ENCODE peak calls at places on chromosomes 1 and 21, in four cellular contexts. L, M, H and D are unnamed samples.

GRCh38 chr1:156742801-156743200 is 1.9 kb upstream of the MRPL24 start:
- DNase-seq in M (no peak), H (no peak), L (no peak), D (no peak)

GRCh38 chr1:47438321-47439150 is 692 bp downstream of the FOXD2 start:
- DNase-seq in M (no peak), L (peak; percentile 45), H (peak; percentile 33), D (no peak)

GRCh38 chr1:13523780-13524477 is 10.1 kb upstream of the LRRC38 start:
- DNase-seq in M (peak; percentile 24), L (no peak), H (no peak), D (no peak)

GRCh38 chr1:161730050-161730564 is 8.8 kb downstream of the FCRLB start:
- DNase-seq in M (no peak), H (peak; percentile 85), L (no peak), D (no peak)

GRCh38 chr1:94602312-94602711 is 60.8 kb upstream of the F3 start:
- DNase-seq in H (peak; percentile 71), M (no peak), L (no peak), D (no peak)

GRCh38 chr1:217048104-217048707 is 325.0 kb upstream of the ESRRG start:
- DNase-seq in L (peak; percentile 42), H (no peak), M (peak; percentile 82), D (no peak)

GRCh38 chr21:17391811-17392340 is 121.0 kb upstream of the CXADR start:
- DNase-seq in M (no peak), L (no peak), H (no peak), D (no peak)

GRCh38 chr1:68442822-68443556 is 6.8 kb downstream of the RPE65 start:
- DNase-seq in H (peak; percentile 87), L (peak; percentile 60), M (peak; percentile 73), D (no peak)

GRCh38 chr1:232974971-232975370 is 24.6 kb downstream of the NTPCR start:
- DNase-seq in M (no peak), H (peak; percentile 48), L (no peak), D (no peak)

GRCh38 chr1:42931108-42931539 is 27.5 kb downstream of the SLC2A1 start:
- DNase-seq in L (peak; percentile 67), M (peak; percentile 79), H (peak; percentile 50), D (no peak)

GRCh38 chr21:16573581-16573980 is 843.8 kb downstream of the USP25 start:
- DNase-seq in M (peak; percentile 47), H (peak; percentile 69), L (no peak), D (no peak)

GRCh38 chr1:197958861-197959260 is 41.7 kb downstream of the LHX9 start:
- DNase-seq in L (no peak), M (no peak), H (no peak), D (no peak)

GRCh38 chr1:223393275-223394214 is at the start of gene CCDC185:
- DNase-seq in L (no peak), M (no peak), H (peak; percentile 54), D (no peak)

GRCh38 chr1:55146781-55147180 is 68.4 kb downstream of the USP24 start:
- DNase-seq in M (no peak), H (peak; percentile 20), L (no peak), D (no peak)

GRCh38 chr1:55147504-55147903 is 67.7 kb downstream of the USP24 start:
- DNase-seq in L (no peak), H (no peak), M (no peak), D (no peak)

GRCh38 chr1:55154616-55155015 is 60.5 kb downstream of the USP24 start:
- DNase-seq in L (no peak), M (no peak), H (no peak), D (no peak)

GRCh38 chr1:55153031-55153430 is 62.1 kb downstream of the USP24 start:
- DNase-seq in H (no peak), L (peak; percentile 44), M (no peak), D (no peak)

DNA sequence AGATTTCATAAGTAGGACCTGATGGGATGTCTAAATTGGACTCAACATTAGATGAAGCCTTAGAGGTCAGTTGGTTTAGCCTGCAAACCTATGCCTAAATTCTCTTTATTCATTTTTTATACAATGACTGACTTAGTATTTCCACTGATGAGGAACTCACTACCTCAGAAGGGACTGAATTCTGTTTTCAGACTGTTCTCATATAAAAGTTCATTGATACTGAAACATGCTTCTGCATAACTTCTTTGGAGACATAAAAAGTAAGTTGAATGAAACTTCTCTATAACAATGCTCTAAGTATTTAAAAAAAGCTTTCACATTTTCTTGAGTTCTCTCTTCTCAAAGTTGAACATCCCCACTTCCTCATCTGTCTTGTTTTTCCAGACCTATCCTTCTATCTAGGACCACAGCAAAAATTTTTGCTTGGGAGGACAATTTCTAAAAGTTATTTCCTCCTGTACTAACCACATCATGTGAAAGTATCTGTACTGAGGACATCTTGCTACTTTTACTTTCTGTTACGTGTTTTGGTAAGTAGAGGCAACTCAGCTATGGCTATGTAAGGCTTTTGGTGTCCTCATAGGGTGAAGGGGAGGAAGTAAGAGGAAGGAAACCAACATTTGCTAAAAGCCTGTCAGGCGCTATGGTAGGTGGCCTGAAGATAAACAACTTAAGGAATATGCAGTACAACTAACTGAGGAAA is 64.1 kb downstream of the USP24 start:
- DNase-seq in L (no peak), M (no peak), H (no peak), D (no peak)
- H3K9ac ChIP-seq in L (no peak overlapping the region), M (no peak overlapping the region), H (no peak overlapping the region), D (no peak overlapping the region)

GRCh38 chr1:200982071-200982945 is 41.2 kb downstream of the KIF21B start:
- DNase-seq in H (peak; percentile 30), M (no peak), L (no peak), D (no peak)

GRCh38 chr1:200981278-200981677 is 42.2 kb downstream of the KIF21B start:
- DNase-seq in L (no peak), H (no peak), M (no peak), D (no peak)

GRCh38 chr1:200979574-200980451 is 43.7 kb downstream of the KIF21B start:
- DNase-seq in M (peak; percentile 76), L (peak; percentile 74), H (peak; percentile 15), D (no peak)

GRCh38 chr1:200980873-200981272 is 42.6 kb downstream of the KIF21B start:
- DNase-seq in H (no peak), M (no peak), L (no peak), D (no peak)

DNA sequence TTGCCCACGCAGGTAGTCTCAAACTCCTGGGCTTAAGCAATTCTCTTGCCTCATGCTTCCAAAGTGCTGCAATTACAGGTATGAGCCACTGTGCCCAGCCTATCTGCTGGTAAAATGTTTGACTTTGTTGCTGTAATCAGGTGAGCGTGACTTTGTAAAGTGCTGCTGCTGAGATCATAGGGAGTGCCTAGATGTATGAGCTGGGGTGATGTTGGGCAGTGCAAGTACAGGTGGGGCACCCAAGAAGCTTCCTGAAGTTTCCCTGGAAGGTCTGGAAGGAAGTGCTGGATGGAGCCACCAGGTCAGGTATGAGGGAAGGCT is 43.1 kb downstream of the KIF21B start:
- DNase-seq in M (no peak), H (no peak), L (no peak), D (no peak)
- H3K36me3 ChIP-seq in M (no peaks in the 10 kb centered on the region), H (no peaks in the 10 kb centered on the region), L (no peaks in the 10 kb centered on the region), D (no peaks in the 10 kb centered on the region)

DNA sequence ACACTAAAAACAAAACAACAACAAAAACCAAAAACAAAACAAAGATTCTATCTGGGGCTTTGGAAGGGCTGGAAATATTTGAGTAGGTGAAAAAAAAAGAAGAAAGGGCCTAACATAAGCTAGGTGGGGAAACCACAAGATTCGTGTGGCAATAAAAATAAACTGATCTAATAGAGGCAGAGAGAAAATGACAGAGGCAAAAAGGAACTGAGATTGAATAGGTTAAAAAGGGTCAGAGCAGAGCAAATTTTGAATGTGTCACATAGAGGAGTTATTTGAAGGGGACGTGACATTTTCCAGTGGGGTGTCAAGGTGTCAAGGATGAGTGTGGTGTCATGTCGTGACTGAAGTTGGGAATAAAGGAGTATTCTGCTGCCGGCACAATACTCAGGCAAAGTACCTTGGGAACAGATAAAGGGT is 65.2 kb upstream of the RALGPS2 start:
- DNase-seq in M (no peak), L (no peak), H (no peak), D (no peak)
- H3K9ac ChIP-seq in M (no peak overlapping the region), L (no peak overlapping the region), H (no peak overlapping the region), D (no peak overlapping the region)

GRCh38 chr1:151313501-151313900 is 13.7 kb downstream of the PI4KB start:
- DNase-seq in M (no peak), L (no peak), H (peak; percentile 58), D (no peak)

GRCh38 chr1:151310986-151311385 is 16.2 kb downstream of the PI4KB start:
- DNase-seq in M (no peak), H (peak; percentile 44), L (no peak), D (no peak)

GRCh38 chr1:151312439-151313225 is 14.6 kb downstream of the PI4KB start:
- DNase-seq in H (peak; percentile 57), L (no peak), M (no peak), D (no peak)

GRCh38 chr1:151311589-151312331 is 15.5 kb downstream of the PI4KB start:
- DNase-seq in H (peak; percentile 100), L (no peak), M (peak; percentile 96), D (no peak)

DNA sequence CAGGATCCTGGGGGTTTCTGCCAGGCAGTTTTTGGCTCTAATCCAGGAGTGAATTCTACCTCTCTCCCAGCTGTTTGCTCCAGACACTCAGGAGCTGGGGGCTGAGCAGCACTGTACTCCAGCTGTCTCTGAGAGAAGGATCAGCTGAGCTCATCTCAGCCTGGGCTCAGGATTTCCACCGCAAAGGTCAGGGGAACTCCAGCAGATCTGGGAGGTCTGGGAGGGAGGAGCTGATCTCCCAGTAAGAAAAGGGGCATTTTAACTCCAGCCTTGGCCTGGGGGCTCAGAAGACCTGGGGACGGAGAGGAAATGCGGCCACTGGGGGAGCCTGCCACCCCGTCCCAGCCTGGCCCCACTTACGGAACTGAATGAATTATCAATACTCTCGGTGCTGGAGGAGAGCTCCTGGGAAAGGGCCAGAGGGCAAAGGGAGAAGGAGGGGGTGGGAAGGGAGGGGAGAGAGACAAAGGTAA is 17.3 kb downstream of the PI4KB start:
- DNase-seq in M (peak; percentile 78), H (no peak), L (peak; percentile 63), D (no peak)
- H3K36me3 ChIP-seq in M (peaks cover 12% of the 10 kb centered on the region), H (peaks cover 35% of the 10 kb centered on the region), L (peaks cover 7% of the 10 kb centered on the region), D (peaks cover 66% of the 10 kb centered on the region)

DNA sequence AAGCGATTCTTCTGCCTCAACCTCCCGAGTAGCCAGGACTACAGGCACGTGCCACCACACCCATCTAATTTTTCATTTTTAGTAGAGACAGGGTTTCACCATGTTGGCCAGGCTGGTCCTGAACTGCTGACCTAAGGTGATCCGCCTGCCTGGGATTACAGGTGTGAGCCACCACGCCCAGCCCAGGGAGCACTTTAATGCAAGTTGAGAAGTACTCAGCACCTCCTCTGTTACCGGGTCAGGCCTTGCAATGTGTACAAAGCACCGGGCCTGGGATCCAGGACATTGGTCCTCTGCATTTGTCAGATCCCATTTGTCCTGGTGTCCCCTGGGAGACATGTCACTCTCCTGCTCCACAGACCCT is 143.6 kb downstream of the TOMM20 start:
- DNase-seq in L (no peak), H (no peak), M (no peak), D (no peak)
- H3K9ac ChIP-seq in L (no peak overlapping the region), H (peak overlapping the region; percentile 63), M (no peak overlapping the region), D (no peak overlapping the region)